ENCODE peak calls at places on chromosomes 16 and 17, in four cellular contexts. One of them, this sample, is unnamed.

GRCh38 chr16:68370921-68371651 is 60.3 kb downstream of the PRMT7 start:
- DNase-seq in mesenchymal stem cell: no peak
- DNase-seq in pancreas: no peak
- DNase-seq in breast epithelium: no peak
- DNase-seq in this sample: no peak

GRCh38 chr16:4699030-4699556 is 5.7 kb downstream of the NUDT16L1 start:
- DNase-seq in mesenchymal stem cell: no peak
- DNase-seq in pancreas: no peak
- DNase-seq in breast epithelium: no peak
- DNase-seq in this sample: no peak

GRCh38 chr16:69890114-69890890 is 60.8 kb upstream of the CLEC18A start:
- DNase-seq in mesenchymal stem cell: peak; percentile 71
- DNase-seq in pancreas: peak; percentile 54
- DNase-seq in breast epithelium: no peak
- DNase-seq in this sample: peak; percentile 59

GRCh38 chr16:24002619-24003018 is 166.8 kb downstream of the PRKCB start:
- DNase-seq in mesenchymal stem cell: no peak
- DNase-seq in pancreas: no peak
- DNase-seq in breast epithelium: no peak
- DNase-seq in this sample: no peak

GRCh38 chr16:89137666-89138512 is 33.7 kb upstream of the CDH15 start:
- DNase-seq in mesenchymal stem cell: no peak
- DNase-seq in pancreas: no peak
- DNase-seq in breast epithelium: no peak
- DNase-seq in this sample: no peak

GRCh38 chr16:9438991-9439390 is 347.5 kb downstream of the HAPSTR1 start:
- DNase-seq in mesenchymal stem cell: no peak
- DNase-seq in pancreas: no peak
- DNase-seq in breast epithelium: no peak
- DNase-seq in this sample: no peak

GRCh38 chr16:81718637-81719036 is 60.5 kb upstream of the PLCG2 start:
- DNase-seq in mesenchymal stem cell: no peak
- DNase-seq in pancreas: no peak
- DNase-seq in breast epithelium: no peak
- DNase-seq in this sample: no peak

GRCh38 chr17:37729905-37730304 is 15.0 kb downstream of the HNF1B start:
- DNase-seq in mesenchymal stem cell: no peak
- DNase-seq in pancreas: no peak
- DNase-seq in breast epithelium: no peak
- DNase-seq in this sample: no peak

GRCh38 chr17:16407911-16408588 is 7.3 kb upstream of the TRPV2 start:
- DNase-seq in mesenchymal stem cell: peak; percentile 75
- DNase-seq in pancreas: no peak
- DNase-seq in breast epithelium: no peak
- DNase-seq in this sample: peak; percentile 31

GRCh38 chr16:69311533-69312388 is 611 bp downstream of the VPS4A start:
- DNase-seq in mesenchymal stem cell: peak; percentile 50
- DNase-seq in pancreas: no peak
- DNase-seq in breast epithelium: no peak
- DNase-seq in this sample: no peak

GRCh38 chr16:11401161-11402050 is 56.1 kb downstream of the RMI2 start:
- DNase-seq in mesenchymal stem cell: no peak
- DNase-seq in pancreas: peak; percentile 91
- DNase-seq in breast epithelium: no peak
- DNase-seq in this sample: no peak

GRCh38 chr17:66777689-66778225 is 57.2 kb upstream of the CACNG5 start:
- DNase-seq in mesenchymal stem cell: peak; percentile 43
- DNase-seq in pancreas: no peak
- DNase-seq in breast epithelium: no peak
- DNase-seq in this sample: no peak

GRCh38 chr17:76272541-76273434 is 7.6 kb downstream of the UBALD2 start:
- DNase-seq in mesenchymal stem cell: peak; percentile 52
- DNase-seq in pancreas: no peak
- DNase-seq in breast epithelium: no peak
- DNase-seq in this sample: no peak

GRCh38 chr16:54677551-54677950 is 253.1 kb upstream of the IRX5 start:
- DNase-seq in mesenchymal stem cell: no peak
- DNase-seq in pancreas: no peak
- DNase-seq in breast epithelium: no peak
- DNase-seq in this sample: no peak

GRCh38 chr17:5832886-5833285 is 237.3 kb upstream of the WSCD1 start:
- DNase-seq in mesenchymal stem cell: peak; percentile 84
- DNase-seq in pancreas: no peak
- DNase-seq in breast epithelium: no peak
- DNase-seq in this sample: no peak

GRCh38 chr17:43897827-43898226 is 9.5 kb downstream of the MPP2 start:
- DNase-seq in mesenchymal stem cell: no peak
- DNase-seq in pancreas: no peak
- DNase-seq in breast epithelium: no peak
- DNase-seq in this sample: no peak

GRCh38 chr17:63911657-63912100 is 621 bp upstream of the CSHL1 start:
- DNase-seq in mesenchymal stem cell: peak; percentile 28
- DNase-seq in pancreas: no peak
- DNase-seq in breast epithelium: no peak
- DNase-seq in this sample: peak; percentile 7

GRCh38 chr16:57966133-57966805 is 4.7 kb downstream of the CNGB1 start:
- DNase-seq in mesenchymal stem cell: peak; percentile 56
- DNase-seq in pancreas: no peak
- DNase-seq in breast epithelium: no peak
- DNase-seq in this sample: no peak

GRCh38 chr17:31061678-31062077 is 33.1 kb upstream of the NF1 start:
- DNase-seq in mesenchymal stem cell: no peak
- DNase-seq in pancreas: no peak
- DNase-seq in breast epithelium: no peak
- DNase-seq in this sample: no peak

GRCh38 chr17:14294876-14295275 is 6.0 kb upstream of the HS3ST3B1 start:
- DNase-seq in mesenchymal stem cell: no peak
- DNase-seq in pancreas: no peak
- DNase-seq in breast epithelium: no peak
- DNase-seq in this sample: no peak

GRCh38 chr17:72117748-72118587 is 2.9 kb upstream of the SOX9 start:
- DNase-seq in mesenchymal stem cell: peak; percentile 36
- DNase-seq in pancreas: no peak
- DNase-seq in breast epithelium: no peak
- DNase-seq in this sample: no peak

GRCh38 chr16:50526249-50526648 is 21.9 kb upstream of the NKD1 start:
- DNase-seq in mesenchymal stem cell: no peak
- DNase-seq in pancreas: no peak
- DNase-seq in breast epithelium: no peak
- DNase-seq in this sample: no peak

GRCh38 chr16:26963109-26963508 is 103.6 kb upstream of the C16orf82 start:
- DNase-seq in mesenchymal stem cell: no peak
- DNase-seq in pancreas: no peak
- DNase-seq in breast epithelium: no peak
- DNase-seq in this sample: no peak

GRCh38 chr17:17258998-17259397 is 22.0 kb upstream of the FLCN start:
- DNase-seq in mesenchymal stem cell: no peak
- DNase-seq in pancreas: no peak
- DNase-seq in breast epithelium: no peak
- DNase-seq in this sample: peak; percentile 45

GRCh38 chr16:53282975-53283946 is 151.0 kb upstream of the RBL2 start:
- DNase-seq in mesenchymal stem cell: peak; percentile 58
- DNase-seq in pancreas: no peak
- DNase-seq in breast epithelium: no peak
- DNase-seq in this sample: no peak

GRCh38 chr17:78879679-78880186 is 23.3 kb downstream of the CEP295NL start:
- DNase-seq in mesenchymal stem cell: peak; percentile 89
- DNase-seq in pancreas: no peak
- DNase-seq in breast epithelium: peak; percentile 58
- DNase-seq in this sample: no peak

GRCh38 chr17:59373879-59374495 is 42.5 kb downstream of the YPEL2 start:
- DNase-seq in mesenchymal stem cell: peak; percentile 96
- DNase-seq in pancreas: no peak
- DNase-seq in breast epithelium: no peak
- DNase-seq in this sample: no peak

GRCh38 chr16:87350681-87351319 is 32.8 kb downstream of the FBXO31 start:
- DNase-seq in mesenchymal stem cell: peak; percentile 30
- DNase-seq in pancreas: no peak
- DNase-seq in breast epithelium: no peak
- DNase-seq in this sample: no peak

GRCh38 chr16:87353613-87354012 is 30.0 kb downstream of the FBXO31 start:
- DNase-seq in mesenchymal stem cell: no peak
- DNase-seq in pancreas: no peak
- DNase-seq in breast epithelium: no peak
- DNase-seq in this sample: no peak

GRCh38 chr16:87350031-87350430 is 32.8 kb upstream of the C16orf95 start:
- DNase-seq in mesenchymal stem cell: no peak
- DNase-seq in pancreas: no peak
- DNase-seq in breast epithelium: no peak
- DNase-seq in this sample: no peak

GRCh38 chr16:87352818-87353217 is 30.8 kb downstream of the FBXO31 start:
- DNase-seq in mesenchymal stem cell: no peak
- DNase-seq in pancreas: no peak
- DNase-seq in breast epithelium: no peak
- DNase-seq in this sample: no peak

DNA sequence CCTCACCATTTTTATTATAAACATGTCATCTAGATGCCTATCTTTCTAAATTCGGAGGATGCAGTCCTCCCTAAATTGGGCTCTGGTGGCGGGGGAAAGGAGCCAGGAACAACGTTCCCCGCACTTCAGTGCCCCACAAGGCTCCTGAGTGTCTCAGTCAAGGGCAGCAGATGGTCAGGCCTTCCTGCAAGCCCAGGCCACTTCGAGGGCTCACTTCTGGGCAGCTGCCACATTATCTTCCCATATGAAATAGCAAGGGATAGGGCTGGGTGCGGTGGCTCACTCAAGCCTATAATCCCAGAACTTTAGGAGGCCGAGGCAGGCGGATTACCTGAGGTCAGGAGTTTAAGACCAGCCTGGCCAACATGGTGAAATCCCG is 32.3 kb downstream of the FBXO31 start:
- DNase-seq in mesenchymal stem cell: no peak
- DNase-seq in pancreas: no peak
- DNase-seq in breast epithelium: no peak
- DNase-seq in this sample: no peak
- H3K27ac ChIP-seq in mesenchymal stem cell: no peak overlapping the region
- H3K27ac ChIP-seq in pancreas: no peak overlapping the region
- H3K27ac ChIP-seq in breast epithelium: no peak overlapping the region
- H3K27ac ChIP-seq in this sample: peak overlapping the region; percentile 32

GRCh38 chr17:7842950-7843535 is 9.0 kb downstream of the KDM6B start:
- DNase-seq in mesenchymal stem cell: peak; percentile 97
- DNase-seq in pancreas: peak; percentile 72
- DNase-seq in breast epithelium: peak; percentile 72
- DNase-seq in this sample: no peak

GRCh38 chr17:7843536-7844291 is 9.7 kb downstream of the KDM6B start:
- DNase-seq in mesenchymal stem cell: peak; percentile 94
- DNase-seq in pancreas: peak; percentile 85
- DNase-seq in breast epithelium: peak; percentile 82
- DNase-seq in this sample: peak; percentile 70

GRCh38 chr17:7841309-7841621 is 7.2 kb downstream of the KDM6B start:
- DNase-seq in mesenchymal stem cell: no peak
- DNase-seq in pancreas: no peak
- DNase-seq in breast epithelium: no peak
- DNase-seq in this sample: no peak

GRCh38 chr17:7841622-7842379 is 7.8 kb downstream of the KDM6B start:
- DNase-seq in mesenchymal stem cell: peak; percentile 96
- DNase-seq in pancreas: peak; percentile 91
- DNase-seq in breast epithelium: peak; percentile 92
- DNase-seq in this sample: peak; percentile 84

GRCh38 chr17:7842380-7842949 is 8.4 kb downstream of the KDM6B start:
- DNase-seq in mesenchymal stem cell: peak; percentile 98
- DNase-seq in pancreas: peak; percentile 78
- DNase-seq in breast epithelium: peak; percentile 61
- DNase-seq in this sample: peak; percentile 66
- H3K27ac ChIP-seq in mesenchymal stem cell: peak overlapping the region; percentile 98
- H3K27ac ChIP-seq in pancreas: peak overlapping the region; percentile 96
- H3K27ac ChIP-seq in breast epithelium: peak overlapping the region; percentile 96
- H3K27ac ChIP-seq in this sample: peak overlapping the region; percentile 97

GRCh38 chr16:87100306-87101058 is 216.7 kb downstream of the C16orf95 start:
- DNase-seq in mesenchymal stem cell: no peak
- DNase-seq in pancreas: no peak
- DNase-seq in breast epithelium: no peak
- DNase-seq in this sample: no peak
- H3K27ac ChIP-seq in mesenchymal stem cell: no peak overlapping the region
- H3K27ac ChIP-seq in pancreas: peak overlapping the region; percentile 84
- H3K27ac ChIP-seq in breast epithelium: no peak overlapping the region
- H3K27ac ChIP-seq in this sample: no peak overlapping the region

DNA sequence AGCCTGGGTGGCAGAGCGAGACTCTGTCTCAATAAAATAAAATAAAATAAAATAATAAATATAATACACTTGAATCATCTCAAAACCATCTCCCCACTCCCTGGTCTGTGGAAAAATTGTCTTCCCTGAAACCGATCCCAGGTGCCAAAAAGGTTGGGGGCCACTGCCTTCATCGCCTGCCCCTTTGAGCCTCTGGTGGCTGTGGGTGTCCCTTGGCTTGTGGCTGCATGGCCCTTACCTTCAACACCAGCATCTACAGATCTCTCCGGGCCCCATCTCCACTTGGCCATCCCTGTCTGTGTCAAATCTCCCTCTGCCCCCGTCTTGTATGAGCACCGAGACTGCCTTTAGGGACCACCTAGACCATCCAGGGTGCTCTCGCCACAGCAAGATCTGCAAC is 177.3 kb downstream of the SEC14L1 start:
- DNase-seq in mesenchymal stem cell: no peak
- DNase-seq in pancreas: no peak
- DNase-seq in breast epithelium: no peak
- DNase-seq in this sample: no peak
- H3K27ac ChIP-seq in mesenchymal stem cell: no peak overlapping the region
- H3K27ac ChIP-seq in pancreas: no peak overlapping the region
- H3K27ac ChIP-seq in breast epithelium: peak overlapping the region; percentile 99
- H3K27ac ChIP-seq in this sample: no peak overlapping the region

DNA sequence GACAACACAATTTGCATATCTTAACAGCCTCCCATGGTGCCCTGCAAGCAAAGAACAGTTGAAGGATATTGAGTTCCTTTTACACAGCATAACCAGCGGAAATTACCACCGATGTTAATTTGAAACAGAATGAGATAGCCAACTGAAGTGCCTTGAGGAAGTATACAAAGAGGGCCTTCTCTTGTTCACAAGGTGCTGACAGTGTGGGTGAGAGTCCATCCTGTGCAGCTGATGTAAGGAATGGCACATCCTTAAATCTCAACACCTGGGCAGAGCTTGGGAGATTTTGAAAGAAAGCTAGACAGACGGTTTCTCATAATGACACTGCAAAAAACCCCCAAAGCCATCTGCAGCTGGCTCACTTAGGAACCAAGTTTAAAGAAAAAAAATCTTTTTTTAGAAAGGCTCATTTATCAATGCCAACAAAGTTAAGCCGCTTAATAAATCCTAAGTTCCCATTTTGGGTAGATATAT is 818.6 kb downstream of the KCNJ2 start:
- DNase-seq in mesenchymal stem cell: no peak
- DNase-seq in pancreas: no peak
- DNase-seq in breast epithelium: no peak
- DNase-seq in this sample: no peak
- H3K27ac ChIP-seq in mesenchymal stem cell: no peak overlapping the region
- H3K27ac ChIP-seq in pancreas: no peak overlapping the region
- H3K27ac ChIP-seq in breast epithelium: no peak overlapping the region
- H3K27ac ChIP-seq in this sample: no peak overlapping the region

GRCh38 chr17:82226170-82226808 is 2.6 kb upstream of the SLC16A3 start:
- DNase-seq in mesenchymal stem cell: no peak
- DNase-seq in pancreas: no peak
- DNase-seq in breast epithelium: no peak
- DNase-seq in this sample: no peak
- H3K27ac ChIP-seq in mesenchymal stem cell: no peak overlapping the region
- H3K27ac ChIP-seq in pancreas: no peak overlapping the region
- H3K27ac ChIP-seq in breast epithelium: no peak overlapping the region
- H3K27ac ChIP-seq in this sample: no peak overlapping the region

GRCh38 chr16:66695935-66696668 is 441 bp downstream of the CMTM4 start:
- DNase-seq in mesenchymal stem cell: no peak
- DNase-seq in pancreas: peak; percentile 69
- DNase-seq in breast epithelium: peak; percentile 72
- DNase-seq in this sample: no peak
- H3K27ac ChIP-seq in mesenchymal stem cell: no peak overlapping the region
- H3K27ac ChIP-seq in pancreas: peak overlapping the region; percentile 81
- H3K27ac ChIP-seq in breast epithelium: peak overlapping the region; percentile 89
- H3K27ac ChIP-seq in this sample: peak overlapping the region; percentile 70

This sample was measured in caudate nucleus.